ENCODE peak calls at places on chromosomes 12 and 14, in six cellular contexts. V, R, H, L, I and W are unnamed samples.
A peak's percentile ranks its signal among the peaks of the same experiment; 100 is the strongest.

GRCh38 chr12:96434107-96434506 is 33.9 kb upstream of the CDK17 start:
- DNase-seq in V (no peak), R (peak; percentile 63), H (no peak), L (peak; percentile 91), I (no peak), W (peak; percentile 97)

GRCh38 chr12:6975297-6976032 is 4.8 kb downstream of the EMG1 start:
- DNase-seq in V (no peak), R (no peak), H (no peak), L (no peak), I (no peak), W (no peak)

GRCh38 chr12:14410841-14411569 is 45.5 kb downstream of the ATF7IP start:
- DNase-seq in V (no peak), R (peak; percentile 22), H (no peak), L (no peak), I (no peak), W (no peak)

GRCh38 chr12:104790296-104791125 is 167.6 kb downstream of the SLC41A2 start:
- DNase-seq in V (peak; percentile 75), R (peak; percentile 52), H (no peak), L (no peak), I (peak; percentile 30), W (no peak)

GRCh38 chr12:3216097-3216496 is 138.9 kb downstream of the TSPAN9 start:
- DNase-seq in V (no peak), R (no peak), H (no peak), L (no peak), I (no peak), W (no peak)

GRCh38 chr12:29709056-29709455 is 74.7 kb downstream of the TMTC1 start:
- DNase-seq in V (no peak), R (no peak), H (no peak), L (no peak), I (no peak), W (no peak)

GRCh38 chr12:95318071-95318545 is 100.5 kb downstream of the VEZT start:
- DNase-seq in V (no peak), R (no peak), H (no peak), L (no peak), I (no peak), W (peak; percentile 62)

GRCh38 chr14:71117839-71118743 is 210.8 kb downstream of the PCNX1 start:
- DNase-seq in V (no peak), R (no peak), H (no peak), L (no peak), I (no peak), W (peak; percentile 64)

GRCh38 chr12:121373748-121374147 is 21.5 kb upstream of the ANAPC5 start:
- DNase-seq in V (no peak), R (no peak), H (no peak), L (no peak), I (no peak), W (no peak)

GRCh38 chr14:76237349-76237990 is 85.7 kb downstream of the GPATCH2L start:
- DNase-seq in V (no peak), R (no peak), H (no peak), L (no peak), I (no peak), W (no peak)

GRCh38 chr14:70842851-70843462 is 33.6 kb upstream of the MAP3K9 start:
- DNase-seq in V (no peak), R (no peak), H (no peak), L (no peak), I (no peak), W (no peak)

GRCh38 chr12:75944097-75944904 is 87.3 kb downstream of the PHLDA1 start:
- DNase-seq in V (no peak), R (no peak), H (no peak), L (peak; percentile 62), I (no peak), W (peak; percentile 60)

GRCh38 chr12:75345531-75345930 is 11.1 kb downstream of the GLIPR1L1 start:
- DNase-seq in V (no peak), R (no peak), H (no peak), L (no peak), I (no peak), W (no peak)

GRCh38 chr12:131137836-131138637 is 184.3 kb downstream of the ADGRD1 start:
- DNase-seq in V (no peak), R (no peak), H (no peak), L (no peak), I (no peak), W (no peak)

GRCh38 chr12:93151079-93151759 is 222.1 kb upstream of the EEA1 start:
- DNase-seq in V (no peak), R (no peak), H (no peak), L (no peak), I (no peak), W (no peak)

GRCh38 chr12:54259194-54260011 is 20.5 kb downstream of the CBX5 start:
- DNase-seq in V (peak; percentile 66), R (peak; percentile 49), H (peak; percentile 67), L (peak; percentile 68), I (peak; percentile 68), W (peak; percentile 65)

GRCh38 chr14:33979613-33980276 is 28.9 kb upstream of the EGLN3 start:
- DNase-seq in V (no peak), R (no peak), H (no peak), L (no peak), I (no peak), W (no peak)

GRCh38 chr12:121388421-121388981 is 11.4 kb upstream of the RNF34 start:
- DNase-seq in V (no peak), R (no peak), H (no peak), L (no peak), I (no peak), W (no peak)

GRCh38 chr12:106980944-106981343 is 6.0 kb downstream of the MTERF2 start:
- DNase-seq in V (no peak), R (no peak), H (no peak), L (no peak), I (no peak), W (no peak)

GRCh38 chr14:84826349-84826748 is 703.6 kb upstream of the FLRT2 start:
- DNase-seq in V (no peak), R (no peak), H (no peak), L (no peak), I (no peak), W (no peak)

GRCh38 chr14:68910540-68910939 is 68.6 kb downstream of the ACTN1 start:
- DNase-seq in V (peak; percentile 4), R (no peak), H (no peak), L (peak; percentile 31), I (no peak), W (no peak)

GRCh38 chr14:76957224-76957881 is 71.2 kb downstream of the IRF2BPL start:
- DNase-seq in V (no peak), R (no peak), H (no peak), L (no peak), I (no peak), W (no peak)

GRCh38 chr14:72049462-72049861 is 117.2 kb downstream of the RGS6 start:
- DNase-seq in V (no peak), R (no peak), H (no peak), L (no peak), I (no peak), W (no peak)

GRCh38 chr12:48817957-48818830 is at the start of gene CACNB3:
- DNase-seq in V (peak; percentile 84), R (peak; percentile 78), H (peak; percentile 57), L (no peak), I (peak; percentile 68), W (no peak)

GRCh38 chr14:55807992-55808391 is 228.0 kb downstream of the KTN1 start:
- DNase-seq in V (no peak), R (no peak), H (no peak), L (no peak), I (no peak), W (no peak)

GRCh38 chr12:34393086-34393820 is 371.0 kb downstream of the ALG10 start:
- DNase-seq in V (peak; percentile 37), R (no peak), H (no peak), L (no peak), I (no peak), W (no peak)

GRCh38 chr12:52327086-52327829 is 6.1 kb upstream of the KRT83 start:
- DNase-seq in V (peak; percentile 77), R (peak; percentile 74), H (peak; percentile 89), L (peak; percentile 61), I (peak; percentile 74), W (peak; percentile 50)

DNA sequence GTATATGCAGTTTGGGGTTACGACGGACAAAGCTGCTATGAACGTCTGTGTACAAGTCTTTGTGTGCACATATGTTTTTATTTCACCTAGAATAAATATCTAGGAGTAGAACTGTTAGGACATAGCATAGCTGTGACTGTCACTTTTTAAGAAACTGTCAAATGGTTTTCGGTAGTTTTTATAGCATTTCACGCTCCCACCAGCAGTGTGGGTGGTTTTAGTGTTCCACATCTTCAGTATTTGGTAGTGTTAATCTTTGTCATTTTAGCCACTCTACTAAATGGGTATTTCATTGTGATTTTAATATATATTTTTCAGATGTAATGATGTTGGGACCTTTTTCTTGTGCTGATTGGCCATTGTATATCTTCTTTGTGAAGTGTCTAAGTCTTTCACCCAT is 109.1 kb upstream of the BCAT1 start:
- DNase-seq in V (no peak), R (no peak), H (no peak), L (no peak), I (no peak), W (no peak)
- H3K4me3 ChIP-seq in V (no peak overlapping the region), R (no peak overlapping the region), H (no peak overlapping the region), L (no peak overlapping the region), I (no peak overlapping the region), W (no peak overlapping the region)

DNA sequence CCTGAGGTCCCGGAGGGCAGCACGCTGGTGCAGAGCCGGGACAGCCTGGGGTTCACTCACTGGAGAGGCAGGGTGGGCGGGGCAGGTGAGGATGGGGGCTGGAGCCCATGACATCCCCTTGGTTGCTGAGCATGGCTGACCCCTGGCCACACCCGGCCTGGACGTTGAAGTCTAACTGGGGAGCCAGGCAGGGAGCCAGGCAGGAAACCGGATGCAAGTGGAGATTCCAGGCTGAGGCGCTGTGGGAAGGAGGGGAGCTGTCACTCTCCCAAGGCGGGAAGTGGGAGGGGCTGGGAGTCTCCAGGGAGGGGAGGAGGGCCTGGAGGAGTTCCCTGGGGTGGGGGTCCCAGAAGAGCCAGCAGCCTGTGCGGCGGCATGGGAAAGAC is 7.7 kb upstream of the INF2 start:
- DNase-seq in V (peak; percentile 87), R (no peak), H (peak; percentile 71), L (no peak), I (peak; percentile 72), W (peak; percentile 41)
- H3K4me3 ChIP-seq in V (peak overlapping the region; percentile 27), R (no peak overlapping the region), H (peak overlapping the region; percentile 28), L (no peak overlapping the region), I (peak overlapping the region; percentile 21), W (peak overlapping the region; percentile 21)

DNA sequence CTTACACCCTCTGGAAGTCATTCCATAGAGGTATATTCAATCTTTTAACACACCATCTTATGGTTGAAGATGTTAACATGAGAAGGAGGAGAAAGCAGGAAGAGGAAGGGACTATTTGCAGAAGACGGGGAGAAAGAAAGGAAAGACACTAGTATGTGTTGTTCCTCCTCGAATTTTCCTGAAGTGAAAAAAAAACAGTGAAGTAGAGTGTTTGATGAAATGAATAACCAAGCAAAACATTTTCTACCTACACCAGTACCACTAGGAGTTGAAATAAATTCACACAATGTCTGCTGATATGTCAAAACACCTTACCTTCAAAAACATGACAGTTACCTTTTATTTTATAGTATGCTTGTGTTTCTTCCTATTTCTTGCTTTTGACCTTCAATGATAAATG is 1.4 kb upstream of the CNOT2 start:
- DNase-seq in V (no peak), R (no peak), H (no peak), L (no peak), I (no peak), W (no peak)
- H3K4me3 ChIP-seq in V (peak overlapping the region; percentile 86), R (no peak overlapping the region), H (peak overlapping the region; percentile 84), L (peak overlapping the region; percentile 77), I (no peak overlapping the region), W (peak overlapping the region; percentile 80)

DNA sequence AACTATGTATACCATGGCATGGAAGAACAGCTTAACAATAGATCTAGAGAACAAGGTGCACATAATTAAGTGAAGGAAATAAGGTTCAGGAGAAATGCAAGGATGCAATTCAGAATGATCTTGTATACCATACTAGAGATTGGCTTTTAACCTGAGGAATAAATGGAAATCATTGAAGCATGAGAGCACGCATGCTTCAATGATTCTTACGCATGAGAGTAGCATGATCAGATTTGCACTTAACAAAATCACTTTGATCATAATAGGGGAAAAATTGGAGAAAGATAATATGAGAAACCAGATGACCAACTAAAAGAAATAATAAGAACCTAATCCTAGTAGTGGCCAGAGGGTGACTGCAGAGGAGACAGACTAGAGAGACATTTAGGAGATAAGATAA is 133.3 kb upstream of the FSCB start:
- DNase-seq in V (no peak), R (no peak), H (no peak), L (no peak), I (no peak), W (no peak)
- H3K4me3 ChIP-seq in V (no peak overlapping the region), R (no peak overlapping the region), H (no peak overlapping the region), L (no peak overlapping the region), I (no peak overlapping the region), W (no peak overlapping the region)